ENCODE peak calls at places on chromosomes 11 and 22, in ten cellular contexts. V is mammary epithelial cell, R is ovary, O is heart right ventricle, P is lower lobe of right lung, D is pancreas, I is neural progenitor cell, H is fibroblast of lung, M is heart left ventricle, X is cardiac muscle cell. B is an unnamed sample. For H3K4me1, the result is how much of the 10 kb centered on the place peaks cover.

GRCh38 chr11:105520706-105521345 is 89.0 kb upstream of the GRIA4 start:
- DNase-seq in V (no peak), R (no peak), O (no peak), P (no peak), D (no peak), I (no peak), H (no peak), M (no peak), X (peak), B (no peak)

GRCh38 chr11:32297629-32298028 is 137.7 kb downstream of the WT1 start:
- DNase-seq in V (peak), R (no peak), O (no peak), P (no peak), D (no peak), I (peak), H (peak), M (no peak), X (no peak), B (no peak)

GRCh38 chr22:27397948-27398330 is 403.6 kb downstream of the MN1 start:
- DNase-seq in V (no peak), R (peak), O (peak), P (peak), D (no peak), I (no peak), H (peak), M (peak), X (no peak), B (peak)

GRCh38 chr11:114440971-114441810 is 1.9 kb downstream of the REXO2 start:
- DNase-seq in V (no peak), R (no peak), O (no peak), P (no peak), D (no peak), I (no peak), H (peak), M (no peak), X (no peak), B (no peak)

GRCh38 chr11:45097721-45098493 is 48.5 kb upstream of the PRDM11 start:
- DNase-seq in V (peak), R (peak), O (peak), P (no peak), D (no peak), I (peak), H (peak), M (peak), X (peak), B (peak)

GRCh38 chr11:116275634-116276033 is 497.2 kb downstream of the BUD13 start:
- DNase-seq in V (peak), R (no peak), O (no peak), P (no peak), D (no peak), I (no peak), H (no peak), M (peak), X (no peak), B (no peak)

GRCh38 chr11:130476200-130476921 is 27.9 kb downstream of the ADAMTS15 start:
- DNase-seq in V (no peak), R (peak), O (peak), P (no peak), D (no peak), I (no peak), H (no peak), M (peak), X (peak), B (peak)

GRCh38 chr11:87033561-87033960 is 4.2 kb upstream of the TMEM135 start:
- DNase-seq in V (no peak), R (no peak), O (no peak), P (no peak), D (no peak), I (no peak), H (no peak), M (no peak), X (no peak), B (no peak)

GRCh38 chr22:40857309-40857851 is 432 bp downstream of the XPNPEP3 start:
- DNase-seq in V (peak), R (no peak), O (no peak), P (no peak), D (no peak), I (no peak), H (peak), M (no peak), X (no peak), B (no peak)

GRCh38 chr11:9428706-9429105 is 32.1 kb upstream of the ZNF143 start:
- DNase-seq in V (no peak), R (no peak), O (no peak), P (no peak), D (no peak), I (no peak), H (no peak), M (no peak), X (no peak), B (no peak)

GRCh38 chr11:44708523-44709280 is 18.1 kb upstream of the TSPAN18 start:
- DNase-seq in V (peak), R (no peak), O (no peak), P (no peak), D (no peak), I (no peak), H (no peak), M (no peak), X (no peak), B (no peak)

GRCh38 chr11:17328856-17329490 is 22.6 kb upstream of the NCR3LG1 start:
- DNase-seq in V (no peak), R (no peak), O (no peak), P (no peak), D (no peak), I (peak), H (no peak), M (peak), X (no peak), B (no peak)

GRCh38 chr11:88320149-88320559 is 17.4 kb downstream of the CTSC start:
- DNase-seq in V (peak), R (no peak), O (no peak), P (no peak), D (no peak), I (no peak), H (peak), M (no peak), X (no peak), B (no peak)

GRCh38 chr22:44932493-44932892 is 77.3 kb downstream of the PHF21B start:
- DNase-seq in V (no peak), R (no peak), O (no peak), P (no peak), D (no peak), I (no peak), H (no peak), M (no peak), X (no peak), B (no peak)

GRCh38 chr22:29078036-29078868 is 5.4 kb downstream of the KREMEN1 start:
- DNase-seq in V (no peak), R (no peak), O (no peak), P (no peak), D (no peak), I (no peak), H (no peak), M (no peak), X (no peak), B (no peak)

GRCh38 chr11:296976-297665 is 2.2 kb downstream of the IFITM5 start:
- DNase-seq in V (no peak), R (peak), O (peak), P (no peak), D (peak), I (no peak), H (no peak), M (peak), X (no peak), B (no peak)

GRCh38 chr22:36073476-36073875 is 44.9 kb upstream of the RBFOX2 start:
- DNase-seq in V (no peak), R (no peak), O (no peak), P (no peak), D (no peak), I (no peak), H (peak), M (no peak), X (no peak), B (no peak)

GRCh38 chr11:86459682-86460460 is 85.2 kb downstream of the CCDC81 start:
- DNase-seq in V (peak), R (peak), O (peak), P (peak), D (peak), I (no peak), H (peak), M (peak), X (no peak), B (no peak)

GRCh38 chr11:43311791-43312607 is at the start of gene API5:
- DNase-seq in V (peak), R (peak), O (peak), P (peak), D (peak), I (peak), H (peak), M (peak), X (peak), B (peak)

GRCh38 chr11:73342633-73343032 is 33.6 kb upstream of the RELT start:
- DNase-seq in V (no peak), R (no peak), O (no peak), P (no peak), D (no peak), I (peak), H (no peak), M (no peak), X (peak), B (no peak)

GRCh38 chr11:1829039-1829820 is 5.6 kb upstream of the SYT8 start:
- DNase-seq in V (peak), R (no peak), O (no peak), P (peak), D (peak), I (no peak), H (peak), M (peak), X (no peak), B (no peak)

GRCh38 chr11:27390318-27390958 is 27.4 kb upstream of the CCDC34 start:
- DNase-seq in V (no peak), R (no peak), O (no peak), P (no peak), D (no peak), I (no peak), H (no peak), M (no peak), X (no peak), B (no peak)

GRCh38 chr11:71173709-71174108 is 78.7 kb downstream of the SHANK2 start:
- DNase-seq in V (no peak), R (no peak), O (no peak), P (no peak), D (no peak), I (no peak), H (no peak), M (no peak), X (no peak), B (no peak)

GRCh38 chr11:10550988-10551657 is 10.1 kb upstream of the RNF141 start:
- DNase-seq in V (no peak), R (no peak), O (no peak), P (no peak), D (no peak), I (no peak), H (no peak), M (no peak), X (no peak), B (no peak)

GRCh38 chr11:11430431-11430830 is 77.4 kb upstream of the CSNK2A3 start:
- DNase-seq in V (no peak), R (no peak), O (no peak), P (no peak), D (no peak), I (no peak), H (no peak), M (no peak), X (no peak), B (no peak)

GRCh38 chr11:34680918-34681554 is 60.1 kb downstream of the EHF start:
- DNase-seq in V (peak), R (no peak), O (no peak), P (no peak), D (no peak), I (no peak), H (peak), M (no peak), X (no peak), B (no peak)

GRCh38 chr11:43708776-43709175 is 28.2 kb downstream of the HSD17B12 start:
- DNase-seq in V (no peak), R (no peak), O (no peak), P (no peak), D (no peak), I (no peak), H (peak), M (no peak), X (no peak), B (no peak)

GRCh38 chr22:44914026-44914721 is 95.6 kb downstream of the PHF21B start:
- DNase-seq in V (no peak), R (no peak), O (no peak), P (no peak), D (peak), I (no peak), H (no peak), M (no peak), X (no peak), B (no peak)

GRCh38 chr11:26580929-26581328 is 8.9 kb upstream of the MUC15 start:
- DNase-seq in V (no peak), R (no peak), O (no peak), P (no peak), D (no peak), I (no peak), H (peak), M (no peak), X (no peak), B (no peak)

GRCh38 chr11:47394322-47395224 is 13.8 kb upstream of the SLC39A13 start:
- DNase-seq in V (no peak), R (no peak), O (peak), P (peak), D (no peak), I (peak), H (no peak), M (peak), X (no peak), B (no peak)

GRCh38 chr11:79287952-79288351 is 152.9 kb downstream of the TENM4 start:
- DNase-seq in V (no peak), R (peak), O (no peak), P (no peak), D (no peak), I (no peak), H (no peak), M (no peak), X (peak), B (no peak)

GRCh38 chr11:77407613-77408012 is 66.3 kb downstream of the PAK1 start:
- DNase-seq in V (peak), R (no peak), O (no peak), P (no peak), D (no peak), I (no peak), H (peak), M (peak), X (peak), B (no peak)

GRCh38 chr11:93652161-93652597 is 9.3 kb upstream of the CEP295 start:
- DNase-seq in V (peak), R (no peak), O (no peak), P (no peak), D (no peak), I (peak), H (peak), M (no peak), X (peak), B (no peak)

GRCh38 chr22:19090183-19090582 is 32.0 kb downstream of the DGCR2 start:
- DNase-seq in V (no peak), R (no peak), O (no peak), P (no peak), D (no peak), I (no peak), H (no peak), M (no peak), X (no peak), B (no peak)

GRCh38 chr11:117143390-117143789 is 697 bp upstream of the PAFAH1B2 start:
- DNase-seq in V (peak), R (peak), O (peak), P (peak), D (peak), I (peak), H (peak), M (peak), X (peak), B (peak)

DNA sequence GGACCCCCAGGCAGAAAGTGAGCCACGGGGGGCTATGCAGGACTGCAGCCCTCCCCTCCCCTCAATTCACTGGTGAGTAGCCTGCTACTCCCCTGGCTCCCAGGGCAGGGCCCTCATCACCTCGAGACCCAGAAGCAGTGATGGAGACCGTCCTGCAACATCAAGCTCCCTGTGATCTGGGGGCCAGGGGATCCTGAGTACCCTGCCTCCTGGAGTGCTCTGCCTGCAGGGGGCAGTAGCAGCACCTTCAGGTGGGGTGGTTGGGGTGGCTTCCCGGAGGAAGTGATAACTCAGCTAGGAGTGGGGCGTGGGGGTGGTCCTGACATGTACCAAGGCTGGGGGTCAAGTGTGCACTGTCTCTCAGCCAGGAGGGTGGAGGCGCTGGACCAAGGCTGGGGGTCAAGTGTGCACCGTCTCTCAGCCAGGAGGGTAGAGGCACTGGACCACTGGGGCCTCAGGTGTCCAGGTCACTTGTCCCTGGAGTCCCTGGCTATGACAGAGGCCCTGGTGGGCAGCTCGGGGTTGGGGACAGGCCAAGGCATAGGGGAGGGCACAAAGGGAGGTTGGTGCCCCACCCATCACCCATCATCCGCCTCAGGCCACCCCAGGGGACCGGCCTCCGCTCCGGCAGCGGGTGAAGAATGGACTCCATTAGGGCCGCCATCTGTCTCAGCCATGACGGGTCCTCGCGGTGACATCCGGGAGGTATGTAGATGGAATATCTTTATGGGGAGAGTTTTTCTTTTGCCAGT is 9.4 kb downstream of the RTN4R start:
- DNase-seq in V (no peak), R (no peak), O (no peak), P (no peak), D (no peak), I (no peak), H (no peak), M (no peak), X (no peak), B (no peak)
- TF ChIP-seq CTCF in V (peak), R (no peak), O (no peak), P (no peak), D (no peak), I (peak), H (peak), M (peak), X (peak), B (no peak)

DNA sequence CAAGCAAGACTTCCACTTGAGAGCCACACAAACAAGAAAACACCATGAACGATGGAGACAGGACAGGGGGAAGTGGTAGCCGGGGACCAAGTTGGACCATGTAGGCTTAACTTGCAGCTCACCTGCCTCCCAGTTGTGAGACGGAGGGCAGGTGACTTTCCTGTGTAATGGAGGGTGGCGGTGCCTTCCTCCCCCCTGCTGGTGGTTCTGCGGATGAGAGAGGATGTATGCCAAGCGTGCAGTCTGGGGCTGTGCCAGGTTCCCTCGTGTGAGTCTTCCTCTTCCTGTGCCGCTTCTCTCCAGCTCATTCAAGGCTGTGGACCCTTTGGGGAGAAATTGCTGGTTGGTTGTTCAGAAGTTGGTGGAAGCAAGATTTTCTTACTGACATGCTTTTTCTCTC is 35.1 kb downstream of the MPPED1 start:
- DNase-seq in V (no peak), R (no peak), O (no peak), P (no peak), D (no peak), I (no peak), H (no peak), M (no peak), X (no peak), B (no peak)
- H3K27ac ChIP-seq in V (no peak), R (no peak), O (no peak), P (no peak), D (no peak), I (no peak), H (no peak), M (no peak), X (no peak), B (no peak)

GRCh38 chr22:23079240-23079768 is 9.0 kb downstream of the GNAZ start:
- DNase-seq in V (no peak), R (no peak), O (no peak), P (no peak), D (peak), I (no peak), H (no peak), M (no peak), X (no peak), B (no peak)
- H3K4me1 ChIP-seq in V (under half), R (under half), O (under half), P (under half), D (under half), I (under half), H (under half), M (under half), X (under half), B (under half)

GRCh38 chr11:91394073-91394717 is 830.4 kb upstream of the FAT3 start:
- DNase-seq in V (no peak), R (no peak), O (no peak), P (no peak), D (no peak), I (no peak), H (no peak), M (no peak), X (no peak), B (no peak)
- TF ChIP-seq CTCF in V (no peak), R (no peak), O (no peak), P (no peak), D (no peak), I (no peak), H (no peak), M (no peak), X (no peak), B (no peak)

GRCh38 chr11:61160487-61161189 is 588 bp downstream of the VPS37C start:
- DNase-seq in V (no peak), R (no peak), O (no peak), P (no peak), D (no peak), I (no peak), H (no peak), M (no peak), X (no peak), B (no peak)

GRCh38 chr11:61164610-61165424 is 3.6 kb upstream of the VPS37C start:
- DNase-seq in V (no peak), R (no peak), O (no peak), P (no peak), D (no peak), I (no peak), H (no peak), M (no peak), X (no peak), B (no peak)

GRCh38 chr11:61161190-61162091 is at the start of gene VPS37C:
- DNase-seq in V (peak), R (peak), O (peak), P (peak), D (peak), I (peak), H (peak), M (peak), X (peak), B (peak)

GRCh38 chr11:61162092-61162935 is 1.1 kb upstream of the VPS37C start:
- DNase-seq in V (peak), R (no peak), O (no peak), P (no peak), D (no peak), I (no peak), H (peak), M (peak), X (peak), B (no peak)

DNA sequence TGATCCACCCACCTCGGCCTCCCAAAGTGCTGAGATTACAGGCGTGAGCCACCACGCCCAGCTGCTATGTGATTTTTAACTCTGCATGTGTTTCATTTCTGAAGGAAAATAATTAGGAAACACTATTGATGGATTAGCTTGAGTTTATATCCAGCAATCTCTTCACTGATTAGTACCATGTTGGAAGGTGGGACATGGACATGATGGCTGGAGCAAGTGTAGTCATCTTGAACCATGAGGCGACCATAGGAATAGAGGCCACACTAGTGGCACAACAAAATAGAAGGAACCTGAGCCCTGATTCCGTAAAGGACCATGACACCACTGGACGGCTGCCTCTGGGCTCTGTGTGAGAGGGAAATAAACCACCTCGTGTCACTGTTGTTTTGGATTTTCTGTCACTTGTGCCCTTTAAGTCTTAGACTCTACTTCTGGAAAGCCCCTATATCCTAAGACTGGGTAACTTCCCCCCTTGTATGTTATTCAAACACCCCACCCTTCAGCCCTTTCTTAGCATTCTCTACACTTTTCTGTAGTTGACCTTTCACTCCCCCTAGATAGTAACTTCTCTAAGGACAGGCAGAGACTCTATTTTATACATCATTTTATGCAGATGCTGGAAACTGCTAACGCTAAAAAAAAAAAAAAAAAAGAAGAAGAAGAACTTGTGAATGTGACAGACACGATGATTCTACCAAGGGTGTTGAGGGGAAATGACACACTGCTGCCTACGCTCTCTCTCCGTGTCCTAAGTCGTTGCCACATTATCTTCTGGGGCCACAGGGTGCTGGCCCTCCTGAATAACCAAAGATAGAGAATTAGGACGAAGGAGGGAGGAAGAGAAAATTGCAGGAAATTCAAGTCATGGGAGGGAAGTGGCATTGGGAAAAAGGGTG is 2.7 kb upstream of the VPS37C start:
- DNase-seq in V (no peak), R (no peak), O (no peak), P (peak), D (no peak), I (no peak), H (no peak), M (no peak), X (no peak), B (no peak)
- H3K27ac ChIP-seq in V (no peak), R (no peak), O (no peak), P (peak), D (peak), I (no peak), H (no peak), M (no peak), X (no peak), B (no peak)